ENCODE peak calls at places on chromosomes 4 and X, in ten cellular contexts. One of them, this sample, is unnamed.

GRCh38 chr4:141657550-141657949 is 21.2 kb downstream of the IL15 start:
- DNase-seq in stimulated activated CD8-positive, alpha-beta memory T cell treated with anti-CD3 and anti-CD28 coated beads, Interleukin-15, amount 100 ng/mL, for 4 hours: no peak
- DNase-seq in naive thymus-derived CD8-positive, alpha-beta T cell: no peak
- DNase-seq in activated naive CD4-positive, alpha-beta T cell: no peak
- DNase-seq in SJSA1: no peak
- DNase-seq in lower lobe of right lung: no peak
- DNase-seq in GM10248: no peak
- DNase-seq in T follicular helper cell: no peak
- DNase-seq in iPS-NIHi11: no peak
- DNase-seq in bronchial epithelial cell: no peak
- DNase-seq in this sample: no peak

GRCh38 chrX:124679199-124679598 is 332.8 kb downstream of the SH2D1A start:
- DNase-seq in stimulated activated CD8-positive, alpha-beta memory T cell treated with anti-CD3 and anti-CD28 coated beads, Interleukin-15, amount 100 ng/mL, for 4 hours: no peak
- DNase-seq in naive thymus-derived CD8-positive, alpha-beta T cell: no peak
- DNase-seq in activated naive CD4-positive, alpha-beta T cell: no peak
- DNase-seq in SJSA1: no peak
- DNase-seq in lower lobe of right lung: no peak
- DNase-seq in GM10248: no peak
- DNase-seq in T follicular helper cell: no peak
- DNase-seq in iPS-NIHi11: no peak
- DNase-seq in bronchial epithelial cell: no peak
- DNase-seq in this sample: no peak

GRCh38 chrX:101764538-101764937 is 104.9 kb upstream of the ARMCX2 start:
- DNase-seq in stimulated activated CD8-positive, alpha-beta memory T cell treated with anti-CD3 and anti-CD28 coated beads, Interleukin-15, amount 100 ng/mL, for 4 hours: no peak
- DNase-seq in naive thymus-derived CD8-positive, alpha-beta T cell: no peak
- DNase-seq in activated naive CD4-positive, alpha-beta T cell: no peak
- DNase-seq in SJSA1: no peak
- DNase-seq in lower lobe of right lung: no peak
- DNase-seq in GM10248: no peak
- DNase-seq in T follicular helper cell: no peak
- DNase-seq in iPS-NIHi11: peak; percentile 7
- DNase-seq in bronchial epithelial cell: peak; percentile 1
- DNase-seq in this sample: no peak

GRCh38 chr4:86934147-86934771 is 552 bp upstream of the AFF1 start:
- DNase-seq in stimulated activated CD8-positive, alpha-beta memory T cell treated with anti-CD3 and anti-CD28 coated beads, Interleukin-15, amount 100 ng/mL, for 4 hours: no peak
- DNase-seq in naive thymus-derived CD8-positive, alpha-beta T cell: no peak
- DNase-seq in activated naive CD4-positive, alpha-beta T cell: no peak
- DNase-seq in SJSA1: no peak
- DNase-seq in lower lobe of right lung: no peak
- DNase-seq in GM10248: no peak
- DNase-seq in T follicular helper cell: no peak
- DNase-seq in iPS-NIHi11: no peak
- DNase-seq in bronchial epithelial cell: peak; percentile 23
- DNase-seq in this sample: no peak

GRCh38 chr4:38015886-38016515 is 55.8 kb downstream of the PTTG2 start:
- DNase-seq in stimulated activated CD8-positive, alpha-beta memory T cell treated with anti-CD3 and anti-CD28 coated beads, Interleukin-15, amount 100 ng/mL, for 4 hours: no peak
- DNase-seq in naive thymus-derived CD8-positive, alpha-beta T cell: no peak
- DNase-seq in activated naive CD4-positive, alpha-beta T cell: no peak
- DNase-seq in SJSA1: no peak
- DNase-seq in lower lobe of right lung: no peak
- DNase-seq in GM10248: no peak
- DNase-seq in T follicular helper cell: no peak
- DNase-seq in iPS-NIHi11: no peak
- DNase-seq in bronchial epithelial cell: no peak
- DNase-seq in this sample: no peak

GRCh38 chrX:29090811-29091210 is 503.6 kb downstream of the IL1RAPL1 start:
- DNase-seq in stimulated activated CD8-positive, alpha-beta memory T cell treated with anti-CD3 and anti-CD28 coated beads, Interleukin-15, amount 100 ng/mL, for 4 hours: no peak
- DNase-seq in naive thymus-derived CD8-positive, alpha-beta T cell: no peak
- DNase-seq in activated naive CD4-positive, alpha-beta T cell: no peak
- DNase-seq in SJSA1: no peak
- DNase-seq in lower lobe of right lung: no peak
- DNase-seq in GM10248: no peak
- DNase-seq in T follicular helper cell: no peak
- DNase-seq in iPS-NIHi11: peak; percentile 2
- DNase-seq in bronchial epithelial cell: peak; percentile 1
- DNase-seq in this sample: no peak

GRCh38 chr4:22457348-22457747 is 58.5 kb downstream of the ADGRA3 start:
- DNase-seq in stimulated activated CD8-positive, alpha-beta memory T cell treated with anti-CD3 and anti-CD28 coated beads, Interleukin-15, amount 100 ng/mL, for 4 hours: no peak
- DNase-seq in naive thymus-derived CD8-positive, alpha-beta T cell: no peak
- DNase-seq in activated naive CD4-positive, alpha-beta T cell: no peak
- DNase-seq in SJSA1: no peak
- DNase-seq in lower lobe of right lung: no peak
- DNase-seq in GM10248: no peak
- DNase-seq in T follicular helper cell: no peak
- DNase-seq in iPS-NIHi11: no peak
- DNase-seq in bronchial epithelial cell: no peak
- DNase-seq in this sample: no peak

GRCh38 chrX:37060999-37061398 is 52.8 kb downstream of the FAM47C start:
- DNase-seq in stimulated activated CD8-positive, alpha-beta memory T cell treated with anti-CD3 and anti-CD28 coated beads, Interleukin-15, amount 100 ng/mL, for 4 hours: no peak
- DNase-seq in naive thymus-derived CD8-positive, alpha-beta T cell: no peak
- DNase-seq in activated naive CD4-positive, alpha-beta T cell: no peak
- DNase-seq in SJSA1: peak; percentile 4
- DNase-seq in lower lobe of right lung: no peak
- DNase-seq in GM10248: peak; percentile 13
- DNase-seq in T follicular helper cell: no peak
- DNase-seq in iPS-NIHi11: peak; percentile 7
- DNase-seq in bronchial epithelial cell: peak; percentile 45
- DNase-seq in this sample: peak; percentile 16

GRCh38 chr4:182240161-182241130 is 2.8 kb upstream of the TENM3 start:
- DNase-seq in stimulated activated CD8-positive, alpha-beta memory T cell treated with anti-CD3 and anti-CD28 coated beads, Interleukin-15, amount 100 ng/mL, for 4 hours: no peak
- DNase-seq in naive thymus-derived CD8-positive, alpha-beta T cell: no peak
- DNase-seq in activated naive CD4-positive, alpha-beta T cell: no peak
- DNase-seq in SJSA1: peak; percentile 97
- DNase-seq in lower lobe of right lung: no peak
- DNase-seq in GM10248: no peak
- DNase-seq in T follicular helper cell: no peak
- DNase-seq in iPS-NIHi11: no peak
- DNase-seq in bronchial epithelial cell: peak; percentile 5
- DNase-seq in this sample: no peak

GRCh38 chrX:151765026-151765425 is 30.5 kb downstream of the CNGA2 start:
- DNase-seq in stimulated activated CD8-positive, alpha-beta memory T cell treated with anti-CD3 and anti-CD28 coated beads, Interleukin-15, amount 100 ng/mL, for 4 hours: no peak
- DNase-seq in naive thymus-derived CD8-positive, alpha-beta T cell: no peak
- DNase-seq in activated naive CD4-positive, alpha-beta T cell: no peak
- DNase-seq in SJSA1: no peak
- DNase-seq in lower lobe of right lung: no peak
- DNase-seq in GM10248: no peak
- DNase-seq in T follicular helper cell: no peak
- DNase-seq in iPS-NIHi11: no peak
- DNase-seq in bronchial epithelial cell: no peak
- DNase-seq in this sample: no peak

GRCh38 chrX:129108936-129109335 is 414.4 kb downstream of the SMARCA1 start:
- DNase-seq in stimulated activated CD8-positive, alpha-beta memory T cell treated with anti-CD3 and anti-CD28 coated beads, Interleukin-15, amount 100 ng/mL, for 4 hours: no peak
- DNase-seq in naive thymus-derived CD8-positive, alpha-beta T cell: no peak
- DNase-seq in activated naive CD4-positive, alpha-beta T cell: no peak
- DNase-seq in SJSA1: no peak
- DNase-seq in lower lobe of right lung: no peak
- DNase-seq in GM10248: no peak
- DNase-seq in T follicular helper cell: no peak
- DNase-seq in iPS-NIHi11: no peak
- DNase-seq in bronchial epithelial cell: no peak
- DNase-seq in this sample: no peak

GRCh38 chr4:78286281-78286680 is 229.2 kb downstream of the FRAS1 start:
- DNase-seq in stimulated activated CD8-positive, alpha-beta memory T cell treated with anti-CD3 and anti-CD28 coated beads, Interleukin-15, amount 100 ng/mL, for 4 hours: no peak
- DNase-seq in naive thymus-derived CD8-positive, alpha-beta T cell: no peak
- DNase-seq in activated naive CD4-positive, alpha-beta T cell: no peak
- DNase-seq in SJSA1: no peak
- DNase-seq in lower lobe of right lung: no peak
- DNase-seq in GM10248: no peak
- DNase-seq in T follicular helper cell: no peak
- DNase-seq in iPS-NIHi11: no peak
- DNase-seq in bronchial epithelial cell: no peak
- DNase-seq in this sample: no peak

GRCh38 chrX:150767475-150768131 is 74.4 kb downstream of the MTMR1 start:
- DNase-seq in stimulated activated CD8-positive, alpha-beta memory T cell treated with anti-CD3 and anti-CD28 coated beads, Interleukin-15, amount 100 ng/mL, for 4 hours: no peak
- DNase-seq in naive thymus-derived CD8-positive, alpha-beta T cell: no peak
- DNase-seq in activated naive CD4-positive, alpha-beta T cell: no peak
- DNase-seq in SJSA1: peak; percentile 55
- DNase-seq in lower lobe of right lung: no peak
- DNase-seq in GM10248: no peak
- DNase-seq in T follicular helper cell: no peak
- DNase-seq in iPS-NIHi11: no peak
- DNase-seq in bronchial epithelial cell: peak; percentile 62
- DNase-seq in this sample: no peak

GRCh38 chrX:134948333-134949241 is 42.2 kb upstream of the SMIM10 start:
- DNase-seq in stimulated activated CD8-positive, alpha-beta memory T cell treated with anti-CD3 and anti-CD28 coated beads, Interleukin-15, amount 100 ng/mL, for 4 hours: no peak
- DNase-seq in naive thymus-derived CD8-positive, alpha-beta T cell: no peak
- DNase-seq in activated naive CD4-positive, alpha-beta T cell: no peak
- DNase-seq in SJSA1: peak; percentile 30
- DNase-seq in lower lobe of right lung: no peak
- DNase-seq in GM10248: no peak
- DNase-seq in T follicular helper cell: no peak
- DNase-seq in iPS-NIHi11: no peak
- DNase-seq in bronchial epithelial cell: peak; percentile 65
- DNase-seq in this sample: peak; percentile 56

GRCh38 chrX:111041018-111041462 is 55.0 kb upstream of the PAK3 start:
- DNase-seq in stimulated activated CD8-positive, alpha-beta memory T cell treated with anti-CD3 and anti-CD28 coated beads, Interleukin-15, amount 100 ng/mL, for 4 hours: no peak
- DNase-seq in naive thymus-derived CD8-positive, alpha-beta T cell: no peak
- DNase-seq in activated naive CD4-positive, alpha-beta T cell: no peak
- DNase-seq in SJSA1: peak; percentile 58
- DNase-seq in lower lobe of right lung: no peak
- DNase-seq in GM10248: no peak
- DNase-seq in T follicular helper cell: peak; percentile 11
- DNase-seq in iPS-NIHi11: no peak
- DNase-seq in bronchial epithelial cell: peak; percentile 91
- DNase-seq in this sample: no peak

GRCh38 chr4:77232653-77233052 is 75.6 kb downstream of the CCNG2 start:
- DNase-seq in stimulated activated CD8-positive, alpha-beta memory T cell treated with anti-CD3 and anti-CD28 coated beads, Interleukin-15, amount 100 ng/mL, for 4 hours: no peak
- DNase-seq in naive thymus-derived CD8-positive, alpha-beta T cell: no peak
- DNase-seq in activated naive CD4-positive, alpha-beta T cell: no peak
- DNase-seq in SJSA1: no peak
- DNase-seq in lower lobe of right lung: no peak
- DNase-seq in GM10248: no peak
- DNase-seq in T follicular helper cell: no peak
- DNase-seq in iPS-NIHi11: no peak
- DNase-seq in bronchial epithelial cell: peak; percentile 80
- DNase-seq in this sample: peak; percentile 41

GRCh38 chrX:112636951-112637541 is 42.7 kb downstream of the LHFPL1 start:
- DNase-seq in stimulated activated CD8-positive, alpha-beta memory T cell treated with anti-CD3 and anti-CD28 coated beads, Interleukin-15, amount 100 ng/mL, for 4 hours: no peak
- DNase-seq in naive thymus-derived CD8-positive, alpha-beta T cell: no peak
- DNase-seq in activated naive CD4-positive, alpha-beta T cell: no peak
- DNase-seq in SJSA1: peak; percentile 82
- DNase-seq in lower lobe of right lung: no peak
- DNase-seq in GM10248: no peak
- DNase-seq in T follicular helper cell: no peak
- DNase-seq in iPS-NIHi11: no peak
- DNase-seq in bronchial epithelial cell: no peak
- DNase-seq in this sample: no peak

GRCh38 chrX:97039363-97040029 is 155.8 kb downstream of the RPA4 start:
- DNase-seq in stimulated activated CD8-positive, alpha-beta memory T cell treated with anti-CD3 and anti-CD28 coated beads, Interleukin-15, amount 100 ng/mL, for 4 hours: no peak
- DNase-seq in naive thymus-derived CD8-positive, alpha-beta T cell: no peak
- DNase-seq in activated naive CD4-positive, alpha-beta T cell: no peak
- DNase-seq in SJSA1: no peak
- DNase-seq in lower lobe of right lung: no peak
- DNase-seq in GM10248: peak; percentile 7
- DNase-seq in T follicular helper cell: no peak
- DNase-seq in iPS-NIHi11: no peak
- DNase-seq in bronchial epithelial cell: peak; percentile 29
- DNase-seq in this sample: peak; percentile 11

GRCh38 chrX:153449306-153450113 is 3.7 kb upstream of the TREX2 start:
- DNase-seq in stimulated activated CD8-positive, alpha-beta memory T cell treated with anti-CD3 and anti-CD28 coated beads, Interleukin-15, amount 100 ng/mL, for 4 hours: no peak
- DNase-seq in naive thymus-derived CD8-positive, alpha-beta T cell: no peak
- DNase-seq in activated naive CD4-positive, alpha-beta T cell: no peak
- DNase-seq in SJSA1: no peak
- DNase-seq in lower lobe of right lung: no peak
- DNase-seq in GM10248: no peak
- DNase-seq in T follicular helper cell: no peak
- DNase-seq in iPS-NIHi11: no peak
- DNase-seq in bronchial epithelial cell: no peak
- DNase-seq in this sample: no peak

GRCh38 chr4:17336986-17337385 is 174.9 kb downstream of the QDPR start:
- DNase-seq in stimulated activated CD8-positive, alpha-beta memory T cell treated with anti-CD3 and anti-CD28 coated beads, Interleukin-15, amount 100 ng/mL, for 4 hours: no peak
- DNase-seq in naive thymus-derived CD8-positive, alpha-beta T cell: no peak
- DNase-seq in activated naive CD4-positive, alpha-beta T cell: no peak
- DNase-seq in SJSA1: no peak
- DNase-seq in lower lobe of right lung: no peak
- DNase-seq in GM10248: no peak
- DNase-seq in T follicular helper cell: no peak
- DNase-seq in iPS-NIHi11: no peak
- DNase-seq in bronchial epithelial cell: no peak
- DNase-seq in this sample: no peak

GRCh38 chr4:72312032-72312650 is 256.9 kb downstream of the ADAMTS3 start:
- DNase-seq in stimulated activated CD8-positive, alpha-beta memory T cell treated with anti-CD3 and anti-CD28 coated beads, Interleukin-15, amount 100 ng/mL, for 4 hours: no peak
- DNase-seq in naive thymus-derived CD8-positive, alpha-beta T cell: no peak
- DNase-seq in activated naive CD4-positive, alpha-beta T cell: no peak
- DNase-seq in SJSA1: no peak
- DNase-seq in lower lobe of right lung: peak; percentile 44
- DNase-seq in GM10248: no peak
- DNase-seq in T follicular helper cell: no peak
- DNase-seq in iPS-NIHi11: peak; percentile 37
- DNase-seq in bronchial epithelial cell: peak; percentile 95
- DNase-seq in this sample: peak; percentile 5

GRCh38 chrX:116436358-116436816 is at the start of gene SLC6A14:
- DNase-seq in stimulated activated CD8-positive, alpha-beta memory T cell treated with anti-CD3 and anti-CD28 coated beads, Interleukin-15, amount 100 ng/mL, for 4 hours: no peak
- DNase-seq in naive thymus-derived CD8-positive, alpha-beta T cell: no peak
- DNase-seq in activated naive CD4-positive, alpha-beta T cell: no peak
- DNase-seq in SJSA1: no peak
- DNase-seq in lower lobe of right lung: peak; percentile 63
- DNase-seq in GM10248: no peak
- DNase-seq in T follicular helper cell: no peak
- DNase-seq in iPS-NIHi11: no peak
- DNase-seq in bronchial epithelial cell: peak; percentile 62
- DNase-seq in this sample: peak; percentile 29

GRCh38 chr4:1251773-1252066 is 2.8 kb upstream of the CTBP1 start:
- DNase-seq in stimulated activated CD8-positive, alpha-beta memory T cell treated with anti-CD3 and anti-CD28 coated beads, Interleukin-15, amount 100 ng/mL, for 4 hours: no peak
- DNase-seq in naive thymus-derived CD8-positive, alpha-beta T cell: no peak
- DNase-seq in activated naive CD4-positive, alpha-beta T cell: no peak
- DNase-seq in SJSA1: no peak
- DNase-seq in lower lobe of right lung: no peak
- DNase-seq in GM10248: no peak
- DNase-seq in T follicular helper cell: no peak
- DNase-seq in iPS-NIHi11: no peak
- DNase-seq in bronchial epithelial cell: no peak
- DNase-seq in this sample: no peak

GRCh38 chrX:138709886-138710285 is 1.6 kb downstream of the FGF13 start:
- DNase-seq in stimulated activated CD8-positive, alpha-beta memory T cell treated with anti-CD3 and anti-CD28 coated beads, Interleukin-15, amount 100 ng/mL, for 4 hours: no peak
- DNase-seq in naive thymus-derived CD8-positive, alpha-beta T cell: no peak
- DNase-seq in activated naive CD4-positive, alpha-beta T cell: no peak
- DNase-seq in SJSA1: no peak
- DNase-seq in lower lobe of right lung: no peak
- DNase-seq in GM10248: no peak
- DNase-seq in T follicular helper cell: no peak
- DNase-seq in iPS-NIHi11: no peak
- DNase-seq in bronchial epithelial cell: no peak
- DNase-seq in this sample: no peak

GRCh38 chrX:94908171-94908570 is 1234.2 kb downstream of the FAM133A start:
- DNase-seq in stimulated activated CD8-positive, alpha-beta memory T cell treated with anti-CD3 and anti-CD28 coated beads, Interleukin-15, amount 100 ng/mL, for 4 hours: no peak
- DNase-seq in naive thymus-derived CD8-positive, alpha-beta T cell: no peak
- DNase-seq in activated naive CD4-positive, alpha-beta T cell: no peak
- DNase-seq in SJSA1: no peak
- DNase-seq in lower lobe of right lung: no peak
- DNase-seq in GM10248: no peak
- DNase-seq in T follicular helper cell: no peak
- DNase-seq in iPS-NIHi11: no peak
- DNase-seq in bronchial epithelial cell: no peak
- DNase-seq in this sample: no peak

GRCh38 chr4:41394362-41394960 is 137.7 kb downstream of the UCHL1 start:
- DNase-seq in stimulated activated CD8-positive, alpha-beta memory T cell treated with anti-CD3 and anti-CD28 coated beads, Interleukin-15, amount 100 ng/mL, for 4 hours: no peak
- DNase-seq in naive thymus-derived CD8-positive, alpha-beta T cell: no peak
- DNase-seq in activated naive CD4-positive, alpha-beta T cell: no peak
- DNase-seq in SJSA1: no peak
- DNase-seq in lower lobe of right lung: no peak
- DNase-seq in GM10248: no peak
- DNase-seq in T follicular helper cell: no peak
- DNase-seq in iPS-NIHi11: no peak
- DNase-seq in bronchial epithelial cell: no peak
- DNase-seq in this sample: no peak

GRCh38 chrX:106356580-106356979 is 188.5 kb downstream of the PWWP3B start:
- DNase-seq in stimulated activated CD8-positive, alpha-beta memory T cell treated with anti-CD3 and anti-CD28 coated beads, Interleukin-15, amount 100 ng/mL, for 4 hours: no peak
- DNase-seq in naive thymus-derived CD8-positive, alpha-beta T cell: no peak
- DNase-seq in activated naive CD4-positive, alpha-beta T cell: no peak
- DNase-seq in SJSA1: no peak
- DNase-seq in lower lobe of right lung: no peak
- DNase-seq in GM10248: no peak
- DNase-seq in T follicular helper cell: no peak
- DNase-seq in iPS-NIHi11: no peak
- DNase-seq in bronchial epithelial cell: no peak
- DNase-seq in this sample: no peak

GRCh38 chrX:64975491-64975890 is 759 bp downstream of the ZC4H2 start:
- DNase-seq in stimulated activated CD8-positive, alpha-beta memory T cell treated with anti-CD3 and anti-CD28 coated beads, Interleukin-15, amount 100 ng/mL, for 4 hours: no peak
- DNase-seq in naive thymus-derived CD8-positive, alpha-beta T cell: no peak
- DNase-seq in activated naive CD4-positive, alpha-beta T cell: peak; percentile 16
- DNase-seq in SJSA1: peak; percentile 12
- DNase-seq in lower lobe of right lung: peak; percentile 47
- DNase-seq in GM10248: peak; percentile 9
- DNase-seq in T follicular helper cell: no peak
- DNase-seq in iPS-NIHi11: peak; percentile 17
- DNase-seq in bronchial epithelial cell: peak; percentile 9
- DNase-seq in this sample: peak; percentile 32

This sample was measured in small intestine.